ENCODE peak calls at places on chromosomes 2 and 18, in ten cellular contexts. U, O, E, W, Q, P, K, C, A and F are unnamed samples. For H3K4me1, the result is how much of the 10 kb centered on the place peaks cover.

GRCh38 chr2:196066794-196067382 is 1.7 kb downstream of the DNAH7 start:
- DNase-seq in U (no peak), O (no peak), E (peak), W (peak), Q (no peak), P (no peak), K (no peak), C (no peak), A (peak), F (no peak)

GRCh38 chr2:29841386-29842004 is 79.9 kb downstream of the ALK start:
- DNase-seq in U (no peak), O (no peak), E (peak), W (peak), Q (no peak), P (no peak), K (peak), C (peak), A (peak), F (peak)

GRCh38 chr2:99818842-99819241 is 323.5 kb downstream of the AFF3 start:
- DNase-seq in U (no peak), O (no peak), E (peak), W (peak), Q (no peak), P (no peak), K (peak), C (no peak), A (peak), F (no peak)

GRCh38 chr2:113160962-113161361 is 12.8 kb upstream of the PSD4 start:
- DNase-seq in U (no peak), O (no peak), E (no peak), W (no peak), Q (no peak), P (no peak), K (no peak), C (no peak), A (no peak), F (no peak)

GRCh38 chr2:52510432-52510831 is 1257.2 kb upstream of the CHAC2 start:
- DNase-seq in U (no peak), O (no peak), E (peak), W (no peak), Q (no peak), P (no peak), K (no peak), C (no peak), A (no peak), F (no peak)

GRCh38 chr2:58405341-58405740 is 164.2 kb upstream of the FANCL start:
- DNase-seq in U (no peak), O (no peak), E (no peak), W (no peak), Q (no peak), P (no peak), K (no peak), C (no peak), A (no peak), F (no peak)

GRCh38 chr2:33219850-33220275 is 256.6 kb upstream of the RASGRP3 start:
- DNase-seq in U (no peak), O (no peak), E (peak), W (no peak), Q (no peak), P (no peak), K (no peak), C (no peak), A (peak), F (no peak)

GRCh38 chr18:37230762-37231161 is 334.8 kb downstream of the CELF4 start:
- DNase-seq in U (no peak), O (no peak), E (no peak), W (no peak), Q (no peak), P (no peak), K (no peak), C (no peak), A (no peak), F (no peak)

GRCh38 chr2:177816740-177817139 is 255.8 kb downstream of the PDE11A start:
- DNase-seq in U (no peak), O (no peak), E (no peak), W (no peak), Q (no peak), P (no peak), K (no peak), C (no peak), A (no peak), F (no peak)

GRCh38 chr18:55387139-55387984 is 200.6 kb downstream of the TCF4 start:
- DNase-seq in U (no peak), O (no peak), E (no peak), W (no peak), Q (no peak), P (no peak), K (peak), C (peak), A (peak), F (no peak)

GRCh38 chr2:36461039-36461681 is 105.6 kb downstream of the CRIM1 start:
- DNase-seq in U (no peak), O (no peak), E (peak), W (peak), Q (no peak), P (no peak), K (peak), C (no peak), A (peak), F (no peak)

GRCh38 chr2:9693138-9693520 is 62.3 kb upstream of the YWHAQ start:
- DNase-seq in U (no peak), O (peak), E (peak), W (no peak), Q (peak), P (no peak), K (no peak), C (no peak), A (no peak), F (no peak)

GRCh38 chr2:237025090-237025865 is 60.4 kb upstream of the COPS8 start:
- DNase-seq in U (no peak), O (no peak), E (peak), W (peak), Q (peak), P (peak), K (peak), C (no peak), A (peak), F (no peak)

GRCh38 chr18:23059541-23060465 is 75.5 kb upstream of the CABLES1 start:
- DNase-seq in U (no peak), O (no peak), E (peak), W (no peak), Q (no peak), P (no peak), K (no peak), C (no peak), A (no peak), F (no peak)

GRCh38 chr2:233691443-233692433 is 952 bp upstream of the UGT1A6 start:
- DNase-seq in U (no peak), O (no peak), E (no peak), W (no peak), Q (no peak), P (peak), K (no peak), C (no peak), A (no peak), F (no peak)

GRCh38 chr2:80380767-80381166 is 76.2 kb upstream of the LRRTM1 start:
- DNase-seq in U (no peak), O (no peak), E (no peak), W (no peak), Q (no peak), P (no peak), K (no peak), C (no peak), A (no peak), F (no peak)

GRCh38 chr2:184875212-184875611 is 276.9 kb downstream of the ZNF804A start:
- DNase-seq in U (no peak), O (no peak), E (no peak), W (no peak), Q (no peak), P (no peak), K (no peak), C (no peak), A (no peak), F (no peak)

DNA sequence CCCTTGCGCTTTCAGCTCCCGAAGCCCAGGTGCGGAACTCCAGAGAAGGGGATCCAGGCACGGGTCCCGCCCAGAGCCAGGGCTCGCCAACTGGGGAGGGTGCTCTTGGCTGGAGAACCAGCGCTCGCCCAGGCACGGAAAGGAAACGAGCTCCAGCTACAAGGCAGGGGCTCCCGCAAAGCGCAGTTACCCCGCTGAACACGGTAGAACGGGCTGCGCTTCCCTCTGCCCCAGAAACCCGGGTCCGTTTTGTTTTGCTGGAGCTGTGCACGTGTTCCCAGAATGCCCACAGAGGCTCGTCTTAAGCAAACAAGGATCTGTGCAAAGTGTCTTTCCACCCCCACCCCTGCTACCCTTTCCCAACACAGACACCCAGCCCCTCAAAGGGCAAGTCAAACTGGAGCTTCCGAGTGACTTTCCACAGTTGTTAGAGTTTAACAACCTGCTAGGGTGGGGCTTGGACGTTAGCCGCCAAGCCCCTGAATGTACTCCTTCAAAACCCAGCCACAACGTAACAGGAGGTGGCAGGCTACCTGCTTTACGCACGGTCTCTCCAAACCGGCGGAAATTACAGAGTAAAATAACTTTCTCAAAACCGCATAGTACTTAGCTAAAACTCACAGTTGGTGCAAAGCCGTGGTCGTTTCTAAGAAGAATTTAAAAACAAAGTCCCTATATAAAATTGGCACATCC is 772 bp downstream of the RNF125 start:
- DNase-seq in U (peak), O (peak), E (no peak), W (peak), Q (no peak), P (peak), K (peak), C (peak), A (no peak), F (peak)
- TF ChIP-seq CTCF in U (no peak), O (no peak), E (no peak), W (no peak), Q (no peak), P (peak), K (peak), C (no peak), A (no peak), F (no peak)

DNA sequence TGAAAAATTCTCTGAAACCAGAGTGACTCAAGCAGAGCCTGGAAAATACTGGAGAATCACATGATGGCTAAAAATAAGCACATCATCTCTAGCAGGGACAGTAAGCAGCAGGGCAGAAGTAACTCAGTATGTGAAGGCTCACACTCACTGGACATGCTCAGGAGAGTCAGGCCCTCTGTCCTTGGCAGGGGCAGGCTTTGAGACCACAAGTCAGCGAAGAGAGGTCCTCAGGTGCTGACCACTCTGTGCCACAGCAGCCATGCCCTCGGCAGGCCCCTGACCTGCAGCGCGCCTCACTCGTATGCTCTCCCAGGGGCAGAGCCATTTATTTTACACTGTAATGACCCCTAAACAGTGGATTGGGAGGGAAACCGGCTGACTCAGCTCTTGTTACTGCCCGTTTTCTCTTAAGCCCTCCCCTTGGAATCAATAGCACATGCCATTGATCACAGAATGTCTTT is 76.8 kb downstream of the MAPRE2 start:
- DNase-seq in U (no peak), O (no peak), E (peak), W (no peak), Q (no peak), P (no peak), K (no peak), C (no peak), A (no peak), F (peak)
- H3K4me1 ChIP-seq in U (under half), O (half or more), E (under half), W (under half), Q (under half), P (under half), K (under half), C (under half), A (under half), F (under half)

GRCh38 chr2:25041928-25042320 is at the start of gene EFR3B:
- DNase-seq in U (peak), O (peak), E (peak), W (peak), Q (peak), P (peak), K (peak), C (peak), A (peak), F (peak)
- TF ChIP-seq POLR2A in U (peak), O (peak), E (peak), W (peak), Q (no peak), P (no peak), K (no peak), C (peak), A (no peak), F (no peak)

GRCh38 chr2:168948621-168949212 is 47.6 kb downstream of the G6PC2 start:
- DNase-seq in U (no peak), O (no peak), E (peak), W (peak), Q (no peak), P (no peak), K (peak), C (no peak), A (peak), F (no peak)
- TF ChIP-seq CTCF in U (no peak), O (peak), E (peak), W (peak), Q (peak), P (peak), K (peak), C (peak), A (peak), F (no peak)

GRCh38 chr2:141703506-141703905 is 427.3 kb downstream of the LRP1B start:
- DNase-seq in U (no peak), O (no peak), E (no peak), W (no peak), Q (no peak), P (no peak), K (no peak), C (no peak), A (no peak), F (no peak)
- H3K4me1 ChIP-seq in U (under half), O (under half), E (under half), W (under half), Q (under half), P (under half), K (under half), C (under half), A (under half), F (under half)

GRCh38 chr2:219215871-219216536 is 2.8 kb downstream of the ABCB6 start:
- DNase-seq in U (peak), O (no peak), E (no peak), W (no peak), Q (no peak), P (no peak), K (no peak), C (no peak), A (no peak), F (no peak)
- TF ChIP-seq POLR2A in U (no peak), O (no peak), E (no peak), W (no peak), Q (no peak), P (no peak), K (no peak), C (no peak), A (no peak), F (no peak)

DNA sequence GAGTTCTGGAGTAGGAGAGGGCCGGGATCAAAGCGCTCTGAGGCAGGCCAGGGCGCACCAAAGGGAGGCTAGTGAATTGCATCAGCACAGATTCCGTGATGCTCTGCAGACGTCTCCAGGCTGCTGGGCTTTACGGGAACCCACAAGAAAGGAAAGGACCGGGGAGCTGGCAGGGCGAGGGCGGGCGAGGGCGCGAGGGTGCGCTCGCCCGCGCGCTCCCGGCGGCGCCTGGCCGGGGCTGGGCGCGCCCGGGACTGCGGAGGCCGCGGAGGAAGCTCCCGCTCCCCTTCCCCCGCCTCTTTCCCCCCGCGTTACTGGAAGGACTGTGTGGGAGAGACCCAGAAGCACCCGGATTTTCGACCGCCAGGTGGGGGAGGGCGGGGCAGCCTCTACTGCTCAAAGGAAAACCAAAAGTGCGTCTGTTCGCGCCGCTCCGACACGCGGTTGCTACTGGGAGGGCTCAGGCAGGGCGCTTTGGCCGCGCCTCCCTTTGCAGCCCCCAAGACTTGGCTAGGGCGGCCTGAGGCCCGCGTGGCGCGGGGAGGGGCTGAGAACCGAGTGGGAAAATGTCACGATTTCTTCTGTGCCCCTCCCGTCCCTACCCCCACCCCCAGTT is 2.3 kb upstream of the FOSL2 start:
- DNase-seq in U (peak), O (peak), E (peak), W (peak), Q (peak), P (peak), K (peak), C (peak), A (peak), F (peak)
- TF ChIP-seq CTCF in U (no peak), O (peak), E (no peak), W (no peak), Q (no peak), P (peak), K (no peak), C (no peak), A (no peak), F (peak)